ENCODE peak calls at places on chromosomes 4 and X, in six cellular contexts. One of them, this sample, is unnamed.

GRCh38 chr4:186486172-186486571 is 69.2 kb downstream of the MTNR1A start:
- DNase-seq in heart right ventricle: no peak
- DNase-seq in left ventricle myocardium inferior: no peak
- DNase-seq in Calu3: no peak
- DNase-seq in CD4-positive, alpha-beta T cell: no peak
- DNase-seq in retinal pigment epithelial cell: no peak
- DNase-seq in this sample: peak

GRCh38 chr4:107216379-107216778 is 180.3 kb upstream of the DKK2 start:
- DNase-seq in CD4-positive, alpha-beta T cell: no peak
- DNase-seq in heart right ventricle: no peak
- DNase-seq in retinal pigment epithelial cell: no peak
- DNase-seq in Calu3: no peak
- DNase-seq in left ventricle myocardium inferior: no peak
- DNase-seq in this sample: no peak

GRCh38 chr4:140094701-140095420 is 59.1 kb downstream of the MAML3 start:
- DNase-seq in left ventricle myocardium inferior: peak
- DNase-seq in retinal pigment epithelial cell: no peak
- DNase-seq in CD4-positive, alpha-beta T cell: peak
- DNase-seq in Calu3: no peak
- DNase-seq in heart right ventricle: peak
- DNase-seq in this sample: no peak

GRCh38 chr4:25030283-25031076 is at the start of gene LGI2:
- DNase-seq in heart right ventricle: peak
- DNase-seq in CD4-positive, alpha-beta T cell: no peak
- DNase-seq in left ventricle myocardium inferior: peak
- DNase-seq in Calu3: peak
- DNase-seq in retinal pigment epithelial cell: no peak
- DNase-seq in this sample: peak

GRCh38 chr4:64564126-64564525 is 154.9 kb upstream of the TECRL start:
- DNase-seq in left ventricle myocardium inferior: no peak
- DNase-seq in CD4-positive, alpha-beta T cell: no peak
- DNase-seq in retinal pigment epithelial cell: peak
- DNase-seq in Calu3: no peak
- DNase-seq in heart right ventricle: no peak
- DNase-seq in this sample: no peak

GRCh38 chrX:71993371-71993770 is 82.7 kb downstream of the NHSL2 start:
- DNase-seq in retinal pigment epithelial cell: no peak
- DNase-seq in heart right ventricle: no peak
- DNase-seq in CD4-positive, alpha-beta T cell: no peak
- DNase-seq in Calu3: no peak
- DNase-seq in left ventricle myocardium inferior: no peak
- DNase-seq in this sample: no peak

GRCh38 chrX:41108684-41109205 is 23.5 kb downstream of the USP9X start:
- DNase-seq in CD4-positive, alpha-beta T cell: no peak
- DNase-seq in left ventricle myocardium inferior: no peak
- DNase-seq in retinal pigment epithelial cell: no peak
- DNase-seq in Calu3: no peak
- DNase-seq in heart right ventricle: no peak
- DNase-seq in this sample: no peak

GRCh38 chr4:48949518-48950207 is 36.4 kb upstream of the CWH43 start:
- DNase-seq in left ventricle myocardium inferior: no peak
- DNase-seq in heart right ventricle: no peak
- DNase-seq in retinal pigment epithelial cell: no peak
- DNase-seq in CD4-positive, alpha-beta T cell: no peak
- DNase-seq in Calu3: no peak
- DNase-seq in this sample: no peak

GRCh38 chr4:54971474-54971950 is 153.9 kb downstream of the KDR start:
- DNase-seq in retinal pigment epithelial cell: peak
- DNase-seq in heart right ventricle: no peak
- DNase-seq in Calu3: peak
- DNase-seq in CD4-positive, alpha-beta T cell: no peak
- DNase-seq in left ventricle myocardium inferior: no peak
- DNase-seq in this sample: no peak

GRCh38 chrX:57445046-57445445 is 146.8 kb upstream of the ZXDB start:
- DNase-seq in heart right ventricle: no peak
- DNase-seq in Calu3: no peak
- DNase-seq in left ventricle myocardium inferior: no peak
- DNase-seq in CD4-positive, alpha-beta T cell: no peak
- DNase-seq in retinal pigment epithelial cell: no peak
- DNase-seq in this sample: no peak

GRCh38 chr4:158610790-158611189 is 60.9 kb downstream of the C4orf46 start:
- DNase-seq in CD4-positive, alpha-beta T cell: no peak
- DNase-seq in retinal pigment epithelial cell: no peak
- DNase-seq in Calu3: no peak
- DNase-seq in heart right ventricle: no peak
- DNase-seq in left ventricle myocardium inferior: no peak
- DNase-seq in this sample: no peak

GRCh38 chr4:94253036-94253435 is 45.4 kb downstream of the SMARCAD1 start:
- DNase-seq in CD4-positive, alpha-beta T cell: no peak
- DNase-seq in retinal pigment epithelial cell: no peak
- DNase-seq in Calu3: no peak
- DNase-seq in heart right ventricle: no peak
- DNase-seq in left ventricle myocardium inferior: no peak
- DNase-seq in this sample: no peak

DNA sequence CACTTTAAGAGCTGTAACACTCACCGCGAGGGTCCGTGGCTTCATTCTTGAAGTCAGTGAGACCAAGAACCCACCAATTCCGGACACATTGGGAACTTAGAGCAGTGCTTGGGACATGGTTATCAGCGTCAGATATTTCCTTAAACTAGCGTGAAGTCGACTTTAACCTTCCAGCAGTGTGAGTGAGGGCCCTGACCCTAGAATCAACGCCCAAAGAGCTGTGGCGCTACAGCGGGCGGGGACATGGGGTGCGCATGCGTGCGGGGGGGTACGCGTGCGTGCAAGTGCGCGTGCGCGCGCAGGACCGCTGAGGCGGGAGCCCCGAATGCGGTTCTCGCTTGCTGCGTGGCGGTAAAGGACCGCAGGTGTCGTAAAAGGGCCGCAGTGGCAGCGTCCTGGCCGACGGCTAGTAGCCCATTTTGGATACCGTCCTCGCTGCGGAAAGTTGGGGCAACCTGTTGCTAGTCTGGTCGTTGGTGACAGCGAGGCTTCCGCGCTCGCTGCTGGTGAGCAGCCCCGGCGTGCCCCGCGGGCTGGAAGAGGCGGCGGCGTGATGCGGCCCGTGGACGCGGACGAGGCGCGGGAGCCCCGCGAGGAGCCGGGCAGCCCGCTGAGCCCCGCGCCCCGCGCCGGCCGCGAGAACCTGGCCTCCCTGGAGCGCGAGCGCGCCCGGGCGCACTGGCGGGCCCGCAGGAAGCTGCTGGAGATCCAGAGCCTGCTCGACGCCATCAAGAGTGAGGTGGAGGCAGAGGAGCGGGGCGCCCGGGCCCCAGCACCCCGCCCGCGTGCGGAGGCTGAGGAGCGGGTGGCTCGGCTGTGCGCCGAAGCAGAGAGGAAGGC is 19.8 kb upstream of the S100P start:
- DNase-seq in CD4-positive, alpha-beta T cell: peak
- DNase-seq in Calu3: peak
- DNase-seq in heart right ventricle: peak
- DNase-seq in left ventricle myocardium inferior: peak
- DNase-seq in retinal pigment epithelial cell: peak
- DNase-seq in this sample: peak
- TF ChIP-seq CTCF in CD4-positive, alpha-beta T cell: no peak
- TF ChIP-seq CTCF in Calu3: no peak
- TF ChIP-seq CTCF in heart right ventricle: no peak
- TF ChIP-seq CTCF in left ventricle myocardium inferior: peak
- TF ChIP-seq CTCF in retinal pigment epithelial cell: no peak
- TF ChIP-seq CTCF in this sample: no peak

GRCh38 chr4:164935363-164935762 is 42.1 kb downstream of the TRIM61 start:
- DNase-seq in Calu3: peak
- DNase-seq in left ventricle myocardium inferior: no peak
- DNase-seq in CD4-positive, alpha-beta T cell: no peak
- DNase-seq in heart right ventricle: no peak
- DNase-seq in retinal pigment epithelial cell: no peak
- DNase-seq in this sample: no peak
- TF ChIP-seq CTCF in Calu3: no peak
- TF ChIP-seq CTCF in left ventricle myocardium inferior: no peak
- TF ChIP-seq CTCF in CD4-positive, alpha-beta T cell: no peak
- TF ChIP-seq CTCF in heart right ventricle: no peak
- TF ChIP-seq CTCF in retinal pigment epithelial cell: peak
- TF ChIP-seq CTCF in this sample: peak

GRCh38 chrX:34404386-34405070 is 252.6 kb downstream of the TMEM47 start:
- DNase-seq in left ventricle myocardium inferior: no peak
- DNase-seq in heart right ventricle: no peak
- DNase-seq in Calu3: no peak
- DNase-seq in retinal pigment epithelial cell: no peak
- DNase-seq in CD4-positive, alpha-beta T cell: no peak
- DNase-seq in this sample: no peak
- TF ChIP-seq CTCF in left ventricle myocardium inferior: no peak
- TF ChIP-seq CTCF in heart right ventricle: no peak
- TF ChIP-seq CTCF in Calu3: no peak
- TF ChIP-seq CTCF in retinal pigment epithelial cell: no peak
- TF ChIP-seq CTCF in CD4-positive, alpha-beta T cell: no peak
- TF ChIP-seq CTCF in this sample: no peak

GRCh38 chr4:13891544-13891939 is 264.0 kb upstream of the BOD1L1 start:
- DNase-seq in left ventricle myocardium inferior: no peak
- DNase-seq in Calu3: no peak
- DNase-seq in retinal pigment epithelial cell: no peak
- DNase-seq in heart right ventricle: no peak
- DNase-seq in CD4-positive, alpha-beta T cell: no peak
- DNase-seq in this sample: no peak

GRCh38 chr4:13887010-13887409 is 259.5 kb upstream of the BOD1L1 start:
- DNase-seq in CD4-positive, alpha-beta T cell: no peak
- DNase-seq in heart right ventricle: no peak
- DNase-seq in left ventricle myocardium inferior: no peak
- DNase-seq in retinal pigment epithelial cell: no peak
- DNase-seq in Calu3: no peak
- DNase-seq in this sample: no peak

GRCh38 chr4:13892739-13893105 is 265.2 kb upstream of the BOD1L1 start:
- DNase-seq in retinal pigment epithelial cell: no peak
- DNase-seq in CD4-positive, alpha-beta T cell: no peak
- DNase-seq in left ventricle myocardium inferior: no peak
- DNase-seq in Calu3: no peak
- DNase-seq in heart right ventricle: no peak
- DNase-seq in this sample: no peak

GRCh38 chr4:13893221-13893620 is 265.7 kb upstream of the BOD1L1 start:
- DNase-seq in retinal pigment epithelial cell: no peak
- DNase-seq in heart right ventricle: no peak
- DNase-seq in Calu3: no peak
- DNase-seq in CD4-positive, alpha-beta T cell: no peak
- DNase-seq in left ventricle myocardium inferior: no peak
- DNase-seq in this sample: no peak

GRCh38 chr4:13888112-13888511 is 260.6 kb upstream of the BOD1L1 start:
- DNase-seq in retinal pigment epithelial cell: peak
- DNase-seq in CD4-positive, alpha-beta T cell: no peak
- DNase-seq in Calu3: no peak
- DNase-seq in left ventricle myocardium inferior: no peak
- DNase-seq in heart right ventricle: no peak
- DNase-seq in this sample: no peak
- TF ChIP-seq CTCF in retinal pigment epithelial cell: no peak
- TF ChIP-seq CTCF in CD4-positive, alpha-beta T cell: no peak
- TF ChIP-seq CTCF in Calu3: no peak
- TF ChIP-seq CTCF in left ventricle myocardium inferior: no peak
- TF ChIP-seq CTCF in heart right ventricle: no peak
- TF ChIP-seq CTCF in this sample: no peak